ENCODE peak calls at places on chromosomes 3 and 15, in seven cellular contexts. E, J, C, Y, T, B and D are unnamed samples.

GRCh38 chr3:110261141-110261540 is 810.5 kb upstream of the NECTIN3 start:
- DNase-seq in C (no peak), Y (no peak), E (no peak), J (no peak), B (no peak), T (no peak), D (no peak)

GRCh38 chr3:49725906-49726681 is 2.3 kb upstream of the GMPPB start:
- DNase-seq in Y (no peak), J (no peak), B (no peak), C (no peak), T (no peak), E (no peak), D (no peak)

GRCh38 chr15:60966316-60966715 is 262.8 kb downstream of the RORA start:
- DNase-seq in J (no peak), Y (no peak), E (no peak), C (no peak), T (no peak), B (no peak), D (peak)

GRCh38 chr3:120147072-120147871 is 53.0 kb upstream of the GSK3B start:
- DNase-seq in C (no peak), Y (peak), E (no peak), B (no peak), J (no peak), T (no peak), D (no peak)

GRCh38 chr15:45921376-45921775 is 286.5 kb downstream of the SQOR start:
- DNase-seq in T (no peak), B (no peak), E (no peak), C (peak), Y (peak), J (no peak), D (peak)

GRCh38 chr15:94683912-94684311 is 452.6 kb downstream of the MCTP2 start:
- DNase-seq in J (no peak), Y (no peak), C (no peak), B (no peak), E (no peak), T (no peak), D (no peak)

GRCh38 chr15:71186971-71187960 is 72.0 kb downstream of the THSD4 start:
- DNase-seq in B (no peak), T (no peak), E (no peak), J (no peak), C (no peak), Y (no peak), D (no peak)

GRCh38 chr15:77974098-77974414 is 103.5 kb downstream of the TBC1D2B start:
- DNase-seq in C (peak), E (peak), Y (no peak), J (no peak), B (no peak), T (peak), D (peak)

GRCh38 chr3:106242779-106243178 is 374.0 kb upstream of the CBLB start:
- DNase-seq in B (no peak), E (no peak), Y (no peak), C (no peak), T (no peak), J (no peak), D (no peak)

GRCh38 chr3:63132456-63133250 is 145.5 kb upstream of the SYNPR start:
- DNase-seq in T (no peak), B (no peak), J (no peak), C (no peak), Y (no peak), E (no peak), D (no peak)

GRCh38 chr3:170792511-170792910 is 77.5 kb downstream of the RPL22L1 start:
- DNase-seq in E (no peak), C (peak), T (no peak), Y (no peak), B (no peak), J (no peak), D (peak)

GRCh38 chr3:88044411-88044810 is 14.4 kb downstream of the CGGBP1 start:
- DNase-seq in Y (no peak), B (no peak), C (no peak), J (no peak), T (no peak), E (no peak), D (no peak)

GRCh38 chr15:87661952-87662351 is 594.6 kb downstream of the NTRK3 start:
- DNase-seq in J (no peak), C (no peak), B (no peak), T (no peak), Y (no peak), E (no peak), D (no peak)

GRCh38 chr3:137194301-137194700 is 236.5 kb downstream of the IL20RB start:
- DNase-seq in T (no peak), C (no peak), E (no peak), B (no peak), J (no peak), Y (no peak), D (no peak)

GRCh38 chr15:78415284-78415683 is 22.7 kb upstream of the IREB2 start:
- DNase-seq in B (no peak), J (no peak), E (no peak), T (no peak), C (peak), Y (peak), D (peak)

GRCh38 chr3:188431553-188431952 is 277.6 kb downstream of the LPP start:
- DNase-seq in T (no peak), E (no peak), B (peak), Y (peak), C (peak), J (no peak), D (peak)

GRCh38 chr3:188434594-188434993 is 280.6 kb downstream of the LPP start:
- DNase-seq in E (no peak), B (no peak), J (no peak), Y (no peak), C (no peak), T (no peak), D (peak)

GRCh38 chr3:188435266-188435665 is 281.3 kb downstream of the LPP start:
- DNase-seq in Y (no peak), B (no peak), E (no peak), T (no peak), J (no peak), C (no peak), D (no peak)

GRCh38 chr3:188432826-188433525 is 279.0 kb downstream of the LPP start:
- DNase-seq in B (no peak), Y (no peak), T (no peak), E (no peak), J (no peak), C (peak), D (no peak)

GRCh38 chr3:188433526-188433855 is 279.5 kb downstream of the LPP start:
- DNase-seq in B (no peak), Y (no peak), T (no peak), J (no peak), E (no peak), C (no peak), D (no peak)
- H3K4me3 ChIP-seq in B (no peak), Y (no peak), T (no peak), J (no peak), E (no peak), C (peak), D (no peak)

GRCh38 chr3:94175677-94176076 is 112.8 kb downstream of the NSUN3 start:
- DNase-seq in Y (no peak), E (no peak), B (no peak), T (no peak), J (no peak), C (no peak), D (no peak)

GRCh38 chr3:94172695-94173310 is 109.9 kb downstream of the NSUN3 start:
- DNase-seq in C (no peak), Y (no peak), J (no peak), E (no peak), B (no peak), T (no peak), D (no peak)

GRCh38 chr3:94173667-94174434 is 111.0 kb downstream of the NSUN3 start:
- DNase-seq in B (no peak), T (no peak), Y (peak), J (no peak), E (no peak), C (peak), D (no peak)

GRCh38 chr3:94179059-94179458 is 116.2 kb downstream of the NSUN3 start:
- DNase-seq in J (no peak), B (no peak), C (no peak), T (no peak), Y (no peak), E (no peak), D (no peak)

DNA sequence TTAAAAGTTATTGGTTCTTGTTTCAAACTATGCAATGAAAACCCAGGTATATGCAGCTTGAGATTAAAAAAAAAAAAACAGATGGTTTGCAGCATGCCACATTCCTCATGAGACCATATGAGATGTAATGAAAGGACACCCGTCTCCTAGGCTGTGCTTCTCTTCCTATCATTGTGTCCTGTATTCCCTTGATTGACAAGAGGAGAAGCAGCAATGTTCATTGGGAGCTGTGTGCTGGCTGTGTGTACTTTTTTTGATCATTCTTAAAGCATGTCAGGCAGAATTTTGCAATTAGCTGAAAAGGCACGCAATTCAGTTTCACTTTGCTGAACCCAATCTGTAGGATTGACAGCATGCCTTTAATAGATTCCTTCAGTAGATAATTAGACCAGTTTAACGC is 114.0 kb downstream of the NSUN3 start:
- DNase-seq in E (no peak), T (no peak), J (no peak), B (no peak), Y (no peak), C (peak), D (no peak)
- TF ChIP-seq CTCF in E (no peak), T (no peak), J (no peak), B (no peak), Y (no peak), C (no peak), D (no peak)

DNA sequence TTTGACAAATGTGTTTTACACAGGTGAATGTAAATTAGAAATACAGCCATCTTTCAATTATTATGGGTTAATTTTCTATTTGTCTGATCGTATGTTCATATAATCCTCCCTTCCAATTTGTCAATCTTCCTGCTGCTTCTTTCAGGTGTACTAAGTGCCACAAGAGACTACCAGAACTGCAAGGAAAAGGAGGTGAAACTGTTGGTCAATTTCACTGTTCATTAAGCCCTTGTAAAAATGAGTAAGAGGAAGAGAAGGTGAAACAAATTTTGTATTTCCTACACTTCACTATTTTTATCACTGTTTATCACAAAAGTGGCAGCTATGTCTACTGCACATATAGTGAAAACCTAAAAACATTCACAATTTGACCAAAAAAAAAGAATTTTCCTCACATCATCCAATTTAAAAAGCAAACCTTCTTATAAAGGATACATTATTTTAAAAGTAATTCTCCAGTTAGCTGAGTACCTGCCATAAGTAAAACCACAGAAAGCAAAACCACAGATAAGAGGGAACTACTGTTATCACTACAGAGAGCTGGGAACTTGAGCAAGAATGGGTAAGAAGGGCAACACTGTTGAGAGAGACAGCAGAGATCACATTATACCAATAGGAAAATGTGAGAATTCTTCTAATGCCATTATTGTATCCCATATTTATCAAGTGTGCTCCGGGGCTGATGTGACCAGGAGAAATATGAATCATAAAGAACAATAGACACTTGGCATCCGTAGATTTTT is 163.0 kb downstream of the TBC1D5 start:
- DNase-seq in J (no peak), E (no peak), C (peak), Y (peak), B (no peak), T (no peak), D (no peak)
- H3K4me3 ChIP-seq in J (no peak), E (no peak), C (no peak), Y (no peak), B (no peak), T (no peak), D (no peak)

GRCh38 chr15:101463265-101463664 is 26.2 kb downstream of the PCSK6 start:
- DNase-seq in T (no peak), E (no peak), Y (no peak), B (no peak), C (no peak), J (no peak), D (no peak)
- TF ChIP-seq CTCF in T (no peak), E (no peak), Y (no peak), B (no peak), C (no peak), J (no peak), D (no peak)

DNA sequence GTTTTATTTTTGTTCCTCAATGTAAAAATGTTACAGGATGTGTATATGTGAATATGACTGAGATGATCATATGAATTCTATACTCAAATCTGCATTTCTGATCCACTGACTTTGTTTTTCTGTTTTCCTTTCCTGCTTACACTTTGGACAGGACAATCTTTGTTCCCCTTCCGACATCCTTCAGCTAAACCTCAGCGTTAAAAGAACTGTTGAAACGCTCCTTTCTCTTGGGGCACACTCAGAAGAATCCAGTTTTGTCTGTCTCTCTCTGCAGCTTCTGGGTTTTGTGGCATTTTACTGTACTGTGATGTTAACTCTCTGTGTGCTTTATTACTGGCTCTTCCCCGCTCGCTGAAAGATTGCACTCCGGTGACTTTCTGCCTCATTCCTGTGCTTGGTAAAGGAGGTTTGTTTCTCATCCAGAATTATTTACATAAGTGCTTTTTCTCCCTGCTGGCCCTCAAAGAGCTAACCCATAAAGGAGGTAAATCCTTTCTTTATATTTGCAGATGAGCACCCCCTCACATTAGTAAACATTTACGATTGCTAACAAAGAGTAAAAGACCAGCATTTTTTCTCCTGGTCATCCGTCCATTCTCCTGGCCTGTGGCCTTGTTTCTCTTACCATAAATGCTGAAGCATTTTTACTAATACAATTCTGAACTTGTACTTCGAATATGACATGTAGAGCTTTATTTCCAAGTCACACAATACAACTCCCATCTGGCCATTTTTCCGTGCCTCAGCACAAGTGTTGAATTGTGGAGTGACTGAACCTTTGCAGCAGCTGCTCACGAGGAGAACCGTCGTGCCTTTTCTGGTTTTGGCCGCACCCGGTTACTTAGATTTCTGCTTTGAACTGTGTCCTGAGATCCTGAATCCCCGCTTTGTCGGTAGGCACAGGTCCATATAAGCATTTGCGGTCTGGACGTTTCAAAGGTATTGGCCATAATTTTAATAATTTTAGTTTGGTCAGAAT is 69.3 kb upstream of the RPL35A start:
- DNase-seq in B (no peak), C (no peak), Y (no peak), T (no peak), J (no peak), E (no peak), D (no peak)
- H3K4me3 ChIP-seq in B (no peak), C (no peak), Y (no peak), T (no peak), J (no peak), E (no peak), D (no peak)

GRCh38 chr3:174002543-174002942 is 605.0 kb downstream of the NLGN1 start:
- DNase-seq in E (no peak), Y (no peak), T (no peak), C (peak), B (no peak), J (no peak), D (peak)
- TF ChIP-seq CTCF in E (peak), Y (no peak), T (peak), C (peak), B (peak), J (no peak), D (no peak)

GRCh38 chr3:9869955-9870354 is 10.1 kb downstream of the CIDEC start:
- DNase-seq in E (no peak), T (no peak), B (no peak), C (no peak), Y (no peak), J (no peak), D (no peak)

GRCh38 chr3:9866639-9867038 is 13.4 kb downstream of the CIDEC start:
- DNase-seq in J (peak), Y (no peak), T (no peak), C (peak), B (no peak), E (no peak), D (no peak)

GRCh38 chr3:9875448-9875847 is 4.6 kb downstream of the CIDEC start:
- DNase-seq in J (no peak), Y (no peak), B (no peak), E (no peak), C (no peak), T (no peak), D (no peak)

GRCh38 chr3:9867106-9867505 is 12.9 kb downstream of the CIDEC start:
- DNase-seq in E (no peak), B (no peak), J (no peak), Y (no peak), T (no peak), C (no peak), D (no peak)

DNA sequence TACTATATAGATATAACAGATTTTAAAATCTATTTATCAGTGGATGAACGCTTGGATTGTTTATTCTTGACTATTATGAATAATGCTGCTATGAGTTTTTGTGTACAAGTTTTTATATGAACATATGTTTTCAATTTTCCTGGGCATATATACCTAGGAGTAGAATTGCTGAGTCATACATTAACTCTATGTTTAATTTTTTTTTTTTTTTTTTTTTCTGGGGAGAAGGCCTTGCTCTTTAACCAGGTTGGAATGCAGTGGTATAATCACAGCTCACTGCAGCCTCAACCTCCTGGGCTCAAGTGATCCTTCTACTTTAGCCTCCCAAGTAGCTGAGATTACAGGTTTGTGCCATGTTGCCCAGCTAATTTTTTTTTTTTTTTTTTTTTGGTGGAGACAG is 9.1 kb downstream of the CIDEC start:
- DNase-seq in E (peak), B (peak), J (no peak), Y (peak), T (peak), C (peak), D (peak)
- H3K4me3 ChIP-seq in E (no peak), B (no peak), J (no peak), Y (no peak), T (no peak), C (no peak), D (no peak)